ENCODE peak calls at places on chromosome 14, in six cellular contexts. A is A549, F is HepG2, Z is GM12878, U is K562, X is upper lobe of left lung. W is an unnamed sample.

GRCh38 chr14:21510735-21511657 is at the start of gene METTL3:
- ATAC-seq in A (peak), F (peak), Z (peak), U (peak), X (peak), W (peak)

GRCh38 chr14:89201645-89202044 is 215.4 kb downstream of the FOXN3 start:
- ATAC-seq in A (no peak), F (no peak), Z (peak), U (no peak), X (no peak), W (no peak)

GRCh38 chr14:59582161-59582560 is 5.5 kb upstream of the CCDC175 start:
- ATAC-seq in A (no peak), F (no peak), Z (no peak), U (no peak), X (no peak), W (no peak)

GRCh38 chr14:91882369-91882768 is 15.0 kb upstream of the TC2N start:
- ATAC-seq in A (no peak), F (no peak), Z (no peak), U (no peak), X (no peak), W (no peak)

GRCh38 chr14:59081680-59082079 is 106.8 kb upstream of the DAAM1 start:
- ATAC-seq in A (no peak), F (no peak), Z (no peak), U (peak), X (no peak), W (no peak)

GRCh38 chr14:50510157-50510556 is 22.2 kb downstream of the MAP4K5 start:
- ATAC-seq in A (no peak), F (no peak), Z (no peak), U (no peak), X (no peak), W (no peak)

GRCh38 chr14:65321370-65321875 is 91.1 kb upstream of the FUT8 start:
- ATAC-seq in A (peak), F (no peak), Z (peak), U (no peak), X (no peak), W (no peak)

GRCh38 chr14:100072783-100073346 is 7.6 kb downstream of the EVL start:
- ATAC-seq in A (no peak), F (no peak), Z (peak), U (peak), X (no peak), W (no peak)

GRCh38 chr14:105088812-105089745 is 23.8 kb upstream of the GPR132 start:
- ATAC-seq in A (no peak), F (no peak), Z (no peak), U (no peak), X (no peak), W (no peak)

GRCh38 chr14:105091335-105092123 is 26.3 kb upstream of the GPR132 start:
- ATAC-seq in A (peak), F (peak), Z (no peak), U (no peak), X (peak), W (peak)

GRCh38 chr14:105092124-105092911 is 27.1 kb upstream of the GPR132 start:
- ATAC-seq in A (peak), F (no peak), Z (no peak), U (no peak), X (no peak), W (no peak)

GRCh38 chr14:105089746-105090492 is 24.7 kb upstream of the GPR132 start:
- ATAC-seq in A (peak), F (peak), Z (no peak), U (no peak), X (no peak), W (no peak)

DNA sequence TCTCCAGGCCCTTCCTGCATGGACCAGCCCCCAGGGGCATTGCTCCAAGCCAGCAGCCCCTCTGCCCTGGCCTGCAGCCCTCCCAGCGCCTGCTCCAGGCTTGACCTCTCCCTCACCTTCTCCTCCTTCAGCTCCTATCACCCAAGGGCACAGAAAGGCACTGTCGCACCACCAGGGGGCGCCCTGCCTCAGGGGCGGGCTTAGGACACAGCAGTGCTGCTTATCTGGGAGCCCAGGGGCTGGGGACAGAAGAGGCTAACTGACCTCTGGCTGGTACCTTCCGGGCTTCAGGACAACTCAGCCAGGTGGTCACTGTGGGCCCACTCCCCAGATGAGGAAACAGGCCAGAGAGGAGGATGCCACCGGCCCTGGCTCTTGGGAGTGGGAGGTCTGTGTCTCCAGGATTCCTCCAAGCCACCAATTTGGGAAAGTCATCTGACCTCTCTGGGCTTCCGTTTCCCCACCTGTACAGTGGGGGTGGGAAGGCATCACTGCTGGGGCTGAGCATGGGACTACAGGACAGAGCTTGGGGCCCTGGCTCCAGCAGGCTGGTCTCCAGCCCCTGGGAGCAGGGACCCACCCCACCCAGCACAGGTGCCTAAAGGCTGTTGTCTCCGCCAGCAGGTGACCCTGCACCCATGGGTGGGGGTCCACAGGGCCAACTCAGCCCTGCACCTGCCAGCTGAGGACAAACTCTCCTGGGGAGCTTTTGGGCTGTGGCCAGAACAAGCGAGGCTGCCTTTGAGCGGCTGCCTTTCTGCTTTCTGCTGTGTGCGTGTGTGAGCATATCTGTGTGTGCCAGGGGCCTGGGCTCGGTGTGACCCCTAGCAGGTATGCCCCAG is 25.5 kb upstream of the GPR132 start:
- ATAC-seq in A (peak), F (peak), Z (peak), U (peak), X (peak), W (peak)
- TF ChIP-seq EP300 in A (no peak), F (no peak), Z (no peak), U (no peak), X (no peak), W (no peak)

GRCh38 chr14:96587823-96588385 is 85.7 kb downstream of the PAPOLA start:
- ATAC-seq in A (no peak), F (no peak), Z (no peak), U (no peak), X (no peak), W (no peak)
- TF ChIP-seq POLR2A in A (no peak), F (no peak), Z (no peak), U (no peak), X (no peak), W (no peak)

DNA sequence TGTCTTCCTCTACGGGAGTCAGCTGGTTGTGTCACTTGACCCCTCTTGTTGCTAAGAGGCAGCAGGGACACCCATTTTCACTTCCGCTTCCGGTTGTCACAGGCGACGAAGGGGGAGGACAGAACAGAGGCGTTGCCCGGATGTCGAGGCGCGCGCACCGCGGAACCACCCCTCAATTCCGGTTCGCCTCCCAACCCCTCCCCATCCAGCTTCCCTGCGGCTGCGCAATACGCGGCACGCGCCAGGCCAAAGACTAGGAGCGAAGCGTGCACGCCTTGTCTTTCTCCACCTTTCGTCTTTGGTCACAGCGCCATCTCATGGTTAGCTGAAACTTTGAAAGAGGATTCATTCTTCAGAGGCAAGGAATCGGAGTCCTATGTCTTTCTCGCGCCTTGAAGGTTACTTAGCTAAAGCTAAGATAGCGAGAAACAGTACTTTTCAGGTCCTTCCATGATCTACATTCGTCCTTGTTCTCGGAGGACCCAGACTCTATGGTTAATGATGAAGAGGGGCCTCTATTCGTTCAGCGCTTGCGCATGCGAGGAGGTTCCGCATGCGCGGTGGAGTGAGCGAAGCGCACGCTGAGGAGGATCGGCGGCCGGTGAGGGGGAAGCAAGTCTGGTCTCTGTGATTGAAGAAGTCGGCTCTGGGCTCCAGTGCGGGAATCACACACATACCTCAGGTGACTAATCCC is at the start of the genes ATP6V1D and EIF2S1:
- ATAC-seq in A (peak), F (peak), Z (peak), U (peak), X (peak), W (peak)
- TF ChIP-seq EP300 in A (no peak), F (no peak), Z (no peak), U (peak), X (no peak), W (no peak)

GRCh38 chr14:31622060-31622459 is 60.9 kb downstream of the NUBPL start:
- ATAC-seq in A (no peak), F (no peak), Z (no peak), U (no peak), X (no peak), W (no peak)
- TF ChIP-seq POLR2A in A (no peak), F (no peak), Z (no peak), U (no peak), X (no peak), W (no peak)

DNA sequence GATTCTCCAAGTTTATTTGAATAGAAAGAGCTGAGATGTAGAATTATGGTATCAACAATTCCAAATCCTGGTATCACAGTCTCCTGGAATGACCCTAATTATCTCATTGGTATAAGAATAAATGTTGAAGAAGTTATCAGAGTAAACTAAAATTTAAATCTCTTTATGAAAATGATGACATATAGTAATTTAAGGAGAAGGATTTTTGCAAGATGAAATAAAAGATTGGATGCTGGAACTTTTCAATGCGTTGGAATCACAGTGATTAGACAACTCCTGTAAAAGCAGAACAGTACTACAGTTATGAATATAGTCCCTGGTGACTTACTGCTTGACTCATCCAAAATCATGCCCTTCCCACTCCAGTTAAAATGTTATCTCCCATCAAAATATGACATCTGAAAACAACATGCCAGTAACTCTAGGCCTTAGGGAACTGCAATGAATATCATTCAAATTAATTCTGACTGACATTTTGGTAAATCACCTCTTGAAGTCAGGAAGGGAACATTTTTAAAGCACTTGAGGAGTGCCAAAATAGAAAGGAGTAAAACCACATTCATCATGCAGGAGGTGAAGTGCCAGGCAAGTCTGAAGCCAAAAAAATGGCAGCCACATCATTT is 197.8 kb upstream of the PRKD1 start:
- ATAC-seq in A (no peak), F (no peak), Z (no peak), U (no peak), X (no peak), W (no peak)
- TF ChIP-seq EP300 in A (no peak), F (no peak), Z (no peak), U (no peak), X (no peak), W (no peak)

GRCh38 chr14:104689620-104690265 is 325 bp downstream of the INF2 start:
- ATAC-seq in A (no peak), F (no peak), Z (peak), U (peak), X (no peak), W (peak)
- TF ChIP-seq POLR2A in A (peak), F (no peak), Z (peak), U (no peak), X (no peak), W (no peak)

GRCh38 chr14:103628684-103629502 is at the start of gene KLC1:
- ATAC-seq in A (peak), F (peak), Z (peak), U (peak), X (peak), W (peak)
- TF ChIP-seq EP300 in A (no peak), F (no peak), Z (no peak), U (no peak), X (no peak), W (no peak)

DNA sequence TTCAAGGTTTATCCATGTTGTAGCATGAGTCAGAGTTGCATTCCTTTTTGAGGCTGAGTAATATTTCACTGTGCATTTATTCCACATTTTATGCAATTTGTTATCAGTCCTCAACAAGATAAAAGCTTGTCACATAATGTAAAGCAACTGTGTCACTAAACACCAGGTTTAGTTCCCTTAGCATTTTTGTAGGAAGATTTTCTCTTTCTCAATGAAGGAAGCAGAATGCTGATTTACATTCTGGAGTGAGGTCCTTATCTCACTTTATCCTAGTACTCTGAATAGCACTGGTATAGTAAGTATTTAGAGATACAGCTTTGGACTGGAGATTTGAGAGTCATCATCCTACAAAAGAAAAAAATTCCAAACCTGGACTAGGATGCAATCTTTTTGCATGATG is 9.8 kb upstream of the EXD2 start:
- ATAC-seq in A (no peak), F (no peak), Z (no peak), U (no peak), X (no peak), W (no peak)
- TF ChIP-seq POLR2A in A (no peak), F (no peak), Z (no peak), U (no peak), X (no peak), W (no peak)

GRCh38 chr14:76923422-76924362 is 97.5 kb downstream of the LRRC74A start:
- ATAC-seq in A (no peak), F (no peak), Z (no peak), U (no peak), X (no peak), W (no peak)
- TF ChIP-seq EP300 in A (no peak), F (no peak), Z (no peak), U (no peak), X (no peak), W (no peak)